ENCODE peak calls at places on chromosomes 3 and 15, in eight cellular contexts. B is astrocyte; H is esophagus muscularis mucosa; D is aorta; S is mammary epithelial cell; X is tibial artery; N is MM.1S; V is CD4-positive, CD25-positive, alpha-beta regulatory T cell. I is an unnamed sample. For H3K4me1, the result is how much of the 10 kb centered on the place peaks cover.

GRCh38 chr3:86830566-86830965 is 160.4 kb downstream of the VGLL3 start:
- DNase-seq in X (no peak), V (no peak), N (no peak), D (no peak), S (peak), H (no peak), B (peak), I (no peak)

GRCh38 chr3:49712631-49713317 is 6.7 kb downstream of the AMIGO3 start:
- DNase-seq in X (no peak), B (no peak), H (no peak), V (no peak), D (no peak), N (no peak), S (no peak), I (no peak)

GRCh38 chr15:88938802-88939485 is 25.8 kb upstream of the MFGE8 start:
- DNase-seq in N (no peak), B (no peak), X (no peak), H (no peak), V (no peak), D (no peak), S (no peak), I (no peak)

GRCh38 chr3:156300929-156301806 is 180.8 kb downstream of the KCNAB1 start:
- DNase-seq in X (no peak), N (no peak), B (no peak), D (no peak), S (no peak), H (no peak), V (no peak), I (no peak)

GRCh38 chr3:14548321-14548729 is 8.2 kb upstream of the GRIP2 start:
- DNase-seq in V (no peak), D (peak), N (peak), H (no peak), S (peak), B (peak), X (peak), I (peak)

GRCh38 chr3:37712918-37713819 is 148.5 kb upstream of the CTDSPL start:
- DNase-seq in B (peak), N (no peak), V (no peak), S (no peak), D (peak), X (no peak), H (no peak), I (no peak)

GRCh38 chr3:149216195-149216869 is 5.3 kb downstream of the CP start:
- DNase-seq in X (no peak), H (no peak), D (no peak), B (peak), V (no peak), N (no peak), S (no peak), I (no peak)

GRCh38 chr3:147937891-147938290 is 528.7 kb downstream of the ZIC1 start:
- DNase-seq in S (no peak), H (no peak), X (no peak), N (no peak), D (no peak), V (no peak), B (no peak), I (no peak)

GRCh38 chr3:137572931-137573330 is 191.2 kb upstream of the SOX14 start:
- DNase-seq in S (no peak), B (no peak), X (no peak), V (no peak), N (no peak), D (no peak), H (no peak), I (no peak)

GRCh38 chr15:57566840-57567239 is 24.9 kb upstream of the MYZAP start:
- DNase-seq in B (no peak), V (no peak), N (no peak), H (no peak), D (no peak), X (no peak), S (no peak), I (peak)

GRCh38 chr3:54357307-54357706 is 235.0 kb downstream of the CACNA2D3 start:
- DNase-seq in N (no peak), B (no peak), X (no peak), V (no peak), S (no peak), H (no peak), D (no peak), I (no peak)

GRCh38 chr3:13268961-13269391 is 151.1 kb downstream of the NUP210 start:
- DNase-seq in B (no peak), H (no peak), V (no peak), D (peak), S (no peak), N (no peak), X (no peak), I (no peak)

GRCh38 chr3:171348121-171348520 is 112.1 kb downstream of the TNIK start:
- DNase-seq in H (no peak), B (peak), S (no peak), N (no peak), X (no peak), V (no peak), D (no peak), I (no peak)

GRCh38 chr15:57138260-57138895 is 219.9 kb downstream of the TCF12 start:
- DNase-seq in B (peak), N (no peak), V (no peak), X (no peak), D (no peak), H (no peak), S (peak), I (no peak)

GRCh38 chr3:189353988-189354735 is 182.4 kb downstream of the TPRG1 start:
- DNase-seq in S (peak), B (no peak), N (no peak), H (no peak), D (no peak), X (no peak), V (no peak), I (no peak)

GRCh38 chr15:48062476-48062875 is 58.3 kb upstream of the SLC24A5 start:
- DNase-seq in B (peak), D (no peak), N (no peak), X (no peak), V (no peak), H (no peak), S (no peak), I (no peak)

GRCh38 chr3:14678015-14678503 is 3.1 kb downstream of the C3orf20 start:
- DNase-seq in X (no peak), D (no peak), H (no peak), V (no peak), N (no peak), S (no peak), B (no peak), I (no peak)

GRCh38 chr3:119302697-119303630 is 8.8 kb downstream of the ARHGAP31 start:
- DNase-seq in X (no peak), S (no peak), B (no peak), H (peak), D (no peak), V (no peak), N (no peak), I (no peak)

GRCh38 chr3:49469037-49469875 is 811 bp upstream of the DAG1 start:
- DNase-seq in V (no peak), H (peak), B (peak), D (peak), N (no peak), S (peak), X (peak), I (peak)

GRCh38 chr3:197151562-197151961 is 121.9 kb upstream of the MELTF start:
- DNase-seq in X (peak), N (no peak), D (no peak), H (no peak), B (peak), S (peak), V (no peak), I (no peak)

GRCh38 chr3:15873415-15873814 is 75.6 kb upstream of the ANKRD28 start:
- DNase-seq in S (no peak), D (no peak), B (no peak), X (no peak), V (no peak), H (no peak), N (no peak), I (no peak)

GRCh38 chr3:183092256-183092655 is 7.0 kb downstream of the MCCC1 start:
- DNase-seq in S (no peak), V (no peak), D (no peak), H (no peak), X (no peak), B (no peak), N (no peak), I (no peak)

GRCh38 chr3:88150371-88150770 is 612 bp downstream of the C3orf38 start:
- DNase-seq in H (no peak), S (peak), V (no peak), D (no peak), N (peak), B (peak), X (no peak), I (no peak)

GRCh38 chr3:155065537-155065936 is 14.6 kb upstream of the MME start:
- DNase-seq in S (peak), X (no peak), V (no peak), B (peak), H (no peak), D (no peak), N (no peak), I (no peak)

GRCh38 chr15:66220587-66220986 is 33.0 kb downstream of the MEGF11 start:
- DNase-seq in S (no peak), H (no peak), D (no peak), X (no peak), B (no peak), N (no peak), V (no peak), I (no peak)

GRCh38 chr15:44101944-44102343 is 93.1 kb downstream of the FRMD5 start:
- DNase-seq in S (peak), X (no peak), N (no peak), B (peak), D (no peak), V (no peak), H (no peak), I (no peak)

GRCh38 chr15:34725565-34725964 is 29.2 kb downstream of the GJD2 start:
- DNase-seq in S (no peak), H (no peak), D (no peak), B (peak), V (no peak), X (no peak), N (no peak), I (no peak)

GRCh38 chr15:25439456-25439836 is 622 bp upstream of the UBE3A start:
- DNase-seq in N (peak), S (peak), B (peak), D (no peak), V (no peak), X (no peak), H (no peak), I (no peak)

GRCh38 chr3:95235916-95236315 is 1173.1 kb downstream of the NSUN3 start:
- DNase-seq in B (no peak), D (no peak), X (no peak), V (no peak), S (no peak), H (no peak), N (no peak), I (no peak)

GRCh38 chr3:169117264-169117663 is 546.2 kb downstream of the MECOM start:
- DNase-seq in V (no peak), B (no peak), X (no peak), H (no peak), S (no peak), N (no peak), D (no peak), I (no peak)

GRCh38 chr15:28191832-28192231 is 92.7 kb upstream of the OCA2 start:
- DNase-seq in V (no peak), B (peak), S (no peak), N (no peak), X (peak), D (peak), H (no peak), I (peak)

GRCh38 chr15:89857673-89858072 is 36.1 kb downstream of the AP3S2 start:
- DNase-seq in H (no peak), N (no peak), D (no peak), V (no peak), X (no peak), B (no peak), S (no peak), I (no peak)

GRCh38 chr3:45143673-45144670 is 2.2 kb downstream of the CDCP1 start:
- DNase-seq in N (peak), S (no peak), V (no peak), X (no peak), B (peak), H (no peak), D (no peak), I (no peak)

GRCh38 chr15:77856718-77857346 is 220.7 kb downstream of the TBC1D2B start:
- DNase-seq in X (no peak), V (no peak), S (no peak), H (no peak), B (no peak), N (no peak), D (no peak), I (no peak)

GRCh38 chr3:136263251-136263650 is 13.1 kb downstream of the PCCB start:
- DNase-seq in X (no peak), H (no peak), N (no peak), D (no peak), V (no peak), B (no peak), S (no peak), I (no peak)

GRCh38 chr3:136258199-136258598 is 8.1 kb downstream of the PCCB start:
- DNase-seq in D (no peak), H (no peak), B (no peak), S (no peak), N (no peak), X (no peak), V (no peak), I (no peak)

GRCh38 chr3:136261826-136262225 is 11.7 kb downstream of the PCCB start:
- DNase-seq in B (no peak), N (no peak), H (no peak), D (no peak), S (no peak), V (no peak), X (no peak), I (no peak)

GRCh38 chr3:136266468-136266867 is 16.3 kb downstream of the PCCB start:
- DNase-seq in V (no peak), D (no peak), B (peak), N (no peak), H (no peak), S (peak), X (no peak), I (no peak)

DNA sequence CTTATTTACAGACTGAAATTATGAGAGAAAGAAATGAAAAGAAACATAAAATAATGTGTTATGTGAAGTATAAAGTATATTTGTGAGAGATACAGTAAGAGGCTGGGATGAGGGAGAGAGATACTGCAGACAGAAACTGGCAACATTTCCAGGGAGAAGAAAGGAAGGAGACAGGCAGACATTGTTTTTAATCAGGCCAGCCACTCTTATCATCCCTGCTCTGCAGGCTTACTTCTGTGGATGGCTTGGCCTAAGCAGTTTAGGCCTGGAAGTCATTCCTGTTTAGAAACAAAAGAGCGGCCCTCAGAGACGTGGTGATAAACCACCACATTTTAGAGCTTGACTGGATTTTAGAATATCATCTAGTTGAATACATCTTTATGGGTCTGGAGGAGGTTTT is 12.4 kb downstream of the PCCB start:
- DNase-seq in V (no peak), D (no peak), H (no peak), N (no peak), S (no peak), X (no peak), B (no peak), I (no peak)
- H3K27ac ChIP-seq in V (no peak), D (no peak), H (no peak), N (no peak), S (no peak), X (no peak), B (no peak), I (peak)

DNA sequence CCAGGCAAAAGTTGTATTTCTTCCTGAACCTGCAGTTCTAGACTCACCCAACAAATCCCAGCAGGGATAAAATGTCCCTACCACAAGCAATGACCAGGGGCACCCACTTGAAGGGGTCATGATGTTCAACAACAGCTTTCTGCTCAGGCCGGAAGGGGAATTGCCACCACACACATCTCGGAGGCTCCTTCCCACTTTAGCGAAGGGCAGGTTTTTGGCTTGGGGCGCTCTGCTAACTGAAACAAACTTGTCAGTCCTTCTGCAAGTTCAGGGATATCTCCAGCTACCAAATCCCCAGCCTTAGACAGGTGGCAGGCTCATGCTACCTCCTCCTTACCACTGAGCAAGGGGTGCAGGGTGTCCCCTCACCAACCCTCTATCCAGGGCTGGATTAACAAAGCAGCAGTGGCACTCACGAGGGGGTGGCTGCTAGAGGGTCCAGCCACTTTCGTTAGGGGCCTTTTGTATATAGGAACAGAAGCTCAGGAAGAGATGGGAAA is 2.2 kb downstream of the ADCY5 start:
- DNase-seq in H (no peak), S (no peak), X (no peak), V (no peak), B (no peak), N (no peak), D (no peak), I (no peak)
- H3K4me3 ChIP-seq in H (peak), S (no peak), X (peak), V (no peak), B (no peak), N (no peak), D (peak), I (peak)

GRCh38 chr3:153319691-153320552 is 157.9 kb downstream of the RAP2B start:
- DNase-seq in D (no peak), V (no peak), X (no peak), B (no peak), N (peak), H (no peak), S (no peak), I (no peak)

GRCh38 chr3:153313307-153313945 is 151.4 kb downstream of the RAP2B start:
- DNase-seq in N (peak), S (peak), D (no peak), X (no peak), H (no peak), B (peak), V (no peak), I (no peak)

GRCh38 chr3:153320585-153321128 is 158.6 kb downstream of the RAP2B start:
- DNase-seq in X (no peak), B (no peak), D (no peak), S (no peak), H (no peak), V (no peak), N (no peak), I (no peak)

GRCh38 chr3:153311531-153311930 is 149.5 kb downstream of the RAP2B start:
- DNase-seq in H (no peak), N (no peak), X (no peak), V (no peak), S (no peak), D (no peak), B (peak), I (no peak)

GRCh38 chr3:153315781-153316180 is 153.8 kb downstream of the RAP2B start:
- DNase-seq in B (peak), S (no peak), D (no peak), V (no peak), X (no peak), N (no peak), H (no peak), I (no peak)
- H3K4me1 ChIP-seq in B (under half), S (under half), D (under half), V (under half), X (under half), N (under half), H (under half), I (under half)

DNA sequence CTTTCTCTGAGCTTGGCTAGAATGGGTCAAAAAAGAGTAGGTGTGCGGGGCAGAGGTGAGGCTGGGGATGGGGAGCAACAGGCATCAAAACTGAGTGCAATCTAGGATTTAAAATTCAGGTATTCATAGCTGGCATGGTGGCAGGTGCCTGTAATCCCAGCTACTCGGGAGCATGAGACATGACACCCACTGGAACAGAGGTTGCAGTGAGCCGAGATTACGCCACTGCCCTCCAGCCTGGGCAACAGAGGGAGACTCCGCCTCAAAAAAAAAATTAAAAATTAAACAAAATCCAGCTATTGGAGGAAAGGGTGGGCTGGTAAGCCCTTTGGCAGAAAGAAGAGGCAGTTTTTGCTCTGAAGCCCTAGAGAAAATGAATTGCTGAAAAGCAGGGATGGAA is 485.8 kb upstream of the PROK2 start:
- DNase-seq in X (no peak), V (no peak), D (no peak), H (no peak), B (no peak), S (no peak), N (no peak), I (no peak)
- H3K27ac ChIP-seq in X (no peak), V (no peak), D (no peak), H (peak), B (no peak), S (no peak), N (no peak), I (peak)

GRCh38 chr15:79432345-79433311 is 492 bp downstream of the MINAR1 start:
- DNase-seq in S (peak), D (no peak), B (no peak), X (no peak), N (no peak), V (no peak), H (peak), I (no peak)
- H3K4me3 ChIP-seq in S (no peak), D (peak), B (peak), X (peak), N (no peak), V (no peak), H (peak), I (peak)

I was measured in left ventricle myocardium inferior.